ENCODE peak calls at places on chromosomes 4 and X, in eight cellular contexts. H is gastrocnemius medialis, G is transverse colon, R is fibroblast of lung, O is IMR-90, I is A549, F is heart left ventricle, L is WERI-Rb-1. M is an unnamed sample.

GRCh38 chr4:127685292-127685691 is 44.9 kb upstream of the SLC25A31 start:
- DNase-seq in I (no peak), G (no peak), L (no peak), O (peak; percentile 73), R (no peak), F (no peak), H (no peak), M (no peak)

GRCh38 chr4:3414421-3415279 is 27.1 kb upstream of the HGFAC start:
- DNase-seq in F (peak; percentile 24), L (peak; percentile 5), I (no peak), G (no peak), R (no peak), O (no peak), H (no peak), M (no peak)

GRCh38 chr4:25949166-25949748 is 35.2 kb downstream of the SMIM20 start:
- DNase-seq in O (no peak), H (no peak), I (peak; percentile 44), L (no peak), R (peak; percentile 16), F (no peak), G (no peak), M (no peak)

GRCh38 chrX:11944486-11944885 is 186.4 kb downstream of the MSL3 start:
- DNase-seq in O (peak; percentile 64), G (no peak), L (peak; percentile 20), H (no peak), R (peak; percentile 44), F (no peak), I (peak; percentile 53), M (peak; percentile 26)

GRCh38 chrX:47218920-47219815 is 687 bp downstream of the CDK16 start:
- DNase-seq in R (peak; percentile 12), O (no peak), H (no peak), F (peak; percentile 68), I (peak; percentile 29), L (peak; percentile 57), G (peak; percentile 70), M (no peak)

GRCh38 chrX:134240209-134240608 is 3.2 kb downstream of the CCDC160 start:
- DNase-seq in R (no peak), O (no peak), H (no peak), G (no peak), I (no peak), L (no peak), F (no peak), M (no peak)

GRCh38 chr4:80454040-80454439 is 118.5 kb downstream of the CFAP299 start:
- DNase-seq in G (no peak), F (no peak), H (no peak), O (peak; percentile 54), L (no peak), R (no peak), I (no peak), M (no peak)

GRCh38 chr4:56995525-56995924 is 16.8 kb downstream of the POLR2B start:
- DNase-seq in G (peak; percentile 53), I (no peak), L (no peak), H (no peak), F (peak; percentile 83), O (peak; percentile 97), R (peak; percentile 98), M (no peak)

GRCh38 chrX:51144828-51145442 is 187.7 kb upstream of the NUDT10 start:
- DNase-seq in O (peak; percentile 10), F (no peak), G (no peak), L (peak; percentile 47), R (peak; percentile 25), I (peak; percentile 40), H (no peak), M (no peak)

GRCh38 chr4:171644430-171645057 is 168.7 kb upstream of the GALNTL6 start:
- DNase-seq in H (no peak), I (no peak), L (no peak), F (no peak), R (no peak), O (no peak), G (no peak), M (no peak)

GRCh38 chr4:2284161-2284933 is 22.4 kb upstream of the MXD4 start:
- DNase-seq in H (no peak), O (no peak), R (no peak), I (no peak), L (no peak), G (no peak), F (peak; percentile 2), M (no peak)

GRCh38 chr4:2284934-2285664 is 23.2 kb upstream of the MXD4 start:
- DNase-seq in L (no peak), R (peak; percentile 31), H (no peak), I (no peak), F (peak; percentile 13), O (peak; percentile 79), G (no peak), M (no peak)

GRCh38 chr4:2283199-2283711 is 21.3 kb upstream of the MXD4 start:
- DNase-seq in R (no peak), H (no peak), F (peak; percentile 4), I (no peak), O (no peak), G (no peak), L (no peak), M (no peak)

GRCh38 chr4:2280531-2281300 is 18.8 kb upstream of the MXD4 start:
- DNase-seq in R (no peak), O (no peak), L (no peak), G (no peak), I (no peak), H (no peak), F (no peak), M (no peak)

DNA sequence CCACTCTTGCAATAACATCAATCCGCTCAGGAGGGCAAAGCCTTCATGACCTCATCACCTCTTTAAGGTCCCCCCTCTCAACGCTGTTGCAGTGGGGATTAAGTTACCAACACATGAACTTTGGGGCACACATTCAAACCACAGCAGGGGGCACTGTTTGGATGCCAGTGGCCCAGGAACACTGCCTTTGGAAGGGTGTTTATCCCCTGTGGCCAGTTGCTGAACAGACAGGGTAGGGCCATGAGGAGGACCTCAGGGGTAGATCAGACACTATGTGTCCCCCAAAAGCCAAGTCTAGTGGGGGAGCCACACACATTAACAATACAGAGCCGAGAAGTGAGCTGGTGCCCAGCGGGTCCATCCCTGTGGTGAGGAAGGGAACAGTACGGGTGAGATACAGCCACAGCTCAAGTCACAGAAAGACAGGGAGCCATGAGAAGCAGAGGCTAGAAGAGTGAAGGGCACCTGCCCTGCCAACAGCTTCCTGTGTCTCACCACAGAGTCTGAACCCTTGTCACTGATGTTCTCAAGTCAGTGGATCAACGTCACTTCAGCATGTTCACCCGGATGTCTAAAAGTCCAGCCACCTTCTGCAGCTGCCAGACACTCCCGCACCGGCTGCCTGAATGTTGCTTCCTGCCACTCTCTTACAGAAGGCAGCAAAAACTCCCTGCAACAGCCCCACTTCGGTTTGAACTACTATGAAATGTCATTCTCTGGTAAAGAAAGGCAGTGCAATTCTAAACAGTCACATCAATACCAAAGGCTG is 19.9 kb upstream of the MXD4 start:
- DNase-seq in R (no peak), L (peak; percentile 38), I (no peak), G (peak; percentile 63), H (no peak), O (no peak), F (peak; percentile 19), M (no peak)
- TF ChIP-seq CTCF in R (peak; percentile 28), L (peak; percentile 55), I (no peak), G (no peak), H (no peak), O (peak; percentile 19), F (no peak), M (peak; percentile 10)

GRCh38 chrX:109624022-109624421 is 950 bp downstream of the KCNE5 start:
- DNase-seq in H (no peak), R (no peak), F (peak; percentile 38), O (no peak), L (no peak), G (no peak), I (no peak), M (no peak)

GRCh38 chrX:109622270-109622669 is 2.7 kb downstream of the KCNE5 start:
- DNase-seq in I (no peak), H (no peak), L (no peak), F (peak; percentile 56), R (no peak), G (no peak), O (no peak), M (no peak)

GRCh38 chrX:109629310-109629709 is 4.3 kb upstream of the KCNE5 start:
- DNase-seq in F (no peak), H (no peak), R (peak; percentile 8), L (no peak), O (no peak), I (no peak), G (no peak), M (no peak)

GRCh38 chrX:109626637-109627036 is 1.7 kb upstream of the KCNE5 start:
- DNase-seq in R (no peak), O (no peak), G (no peak), H (no peak), L (no peak), I (no peak), F (no peak), M (no peak)

DNA sequence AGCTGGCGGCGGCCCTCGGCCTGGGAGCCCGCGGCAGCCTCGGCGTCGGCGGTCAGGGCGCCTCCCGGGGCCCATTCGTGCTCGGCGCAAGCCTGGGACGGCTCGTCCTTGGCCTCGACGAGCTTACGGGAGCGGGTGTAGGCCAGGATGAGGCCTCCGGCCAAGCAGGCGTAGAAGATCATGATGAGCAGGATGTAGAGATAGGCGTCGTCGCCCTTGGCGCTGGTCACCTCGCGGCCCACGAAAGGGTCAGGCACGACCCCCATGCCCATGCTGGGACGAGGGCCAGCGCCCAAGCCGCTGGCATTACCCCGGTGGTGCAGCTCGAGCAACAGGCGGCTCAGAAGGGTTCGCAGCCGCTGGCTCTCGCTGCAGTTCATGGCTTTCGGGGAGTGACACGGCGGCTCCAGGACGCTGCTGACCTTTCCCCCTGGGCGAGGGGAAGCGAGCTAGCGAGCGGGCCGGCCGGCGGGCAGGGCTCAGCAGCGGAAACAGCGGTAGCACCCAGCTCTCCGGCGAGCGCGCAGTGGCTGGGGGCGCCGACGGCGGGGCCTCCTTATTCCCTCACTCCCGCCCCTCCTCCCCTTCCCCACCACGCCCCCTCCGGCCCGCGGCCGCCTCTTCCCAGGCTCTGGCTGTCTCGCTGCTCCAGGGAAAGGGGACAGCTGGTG is at the start of gene KCNE5:
- DNase-seq in L (no peak), F (no peak), H (no peak), G (no peak), O (no peak), R (no peak), I (no peak), M (no peak)
- H3K4me3 ChIP-seq in L (no peak within 1 kb of the TSS), F (peak within 1 kb of the TSS; percentile 25), H (no peak within 1 kb of the TSS), G (no peak within 1 kb of the TSS), O (no peak within 1 kb of the TSS), R (no peak within 1 kb of the TSS), I (no peak within 1 kb of the TSS), M (no peak within 1 kb of the TSS)

GRCh38 chr4:126396703-126397102 is 1081.9 kb downstream of the FAT4 start:
- DNase-seq in G (no peak), R (no peak), O (no peak), I (no peak), F (no peak), L (no peak), H (no peak), M (no peak)
- TF ChIP-seq CTCF in G (no peak), R (no peak), O (no peak), I (no peak), F (no peak), L (peak; percentile 29), H (no peak), M (no peak)

GRCh38 chrX:112967903-112968302 is 127.3 kb upstream of the AMOT start:
- DNase-seq in F (no peak), G (no peak), H (no peak), L (no peak), R (no peak), O (no peak), I (no peak), M (no peak)
- H3K4me3 ChIP-seq in F (no peak overlapping the region), G (no peak overlapping the region), H (no peak overlapping the region), L (no peak overlapping the region), R (no peak overlapping the region), O (no peak overlapping the region), I (no peak overlapping the region), M (no peak overlapping the region)